ENCODE peak calls at places on chromosomes 3 and 15, in four cellular contexts. One of them, this sample, is unnamed.

GRCh38 chr3:156576887-156577427 is 22.0 kb upstream of the SSR3 start:
- DNase-seq in GM19239: no peak
- DNase-seq in SW480: no peak
- DNase-seq in uterus: no peak
- DNase-seq in this sample: no peak

GRCh38 chr3:10389995-10390394 is 69.1 kb upstream of the SEC13 start:
- DNase-seq in GM19239: peak
- DNase-seq in SW480: no peak
- DNase-seq in uterus: no peak
- DNase-seq in this sample: no peak

GRCh38 chr3:11720220-11721113 is 76.8 kb upstream of the VGLL4 start:
- DNase-seq in GM19239: peak
- DNase-seq in SW480: peak
- DNase-seq in uterus: peak
- DNase-seq in this sample: peak

GRCh38 chr3:37729119-37729518 is 132.6 kb upstream of the CTDSPL start:
- DNase-seq in GM19239: no peak
- DNase-seq in SW480: peak
- DNase-seq in uterus: no peak
- DNase-seq in this sample: no peak

GRCh38 chr15:42385206-42385979 is 26.1 kb downstream of the CAPN3 start:
- DNase-seq in GM19239: no peak
- DNase-seq in SW480: peak
- DNase-seq in uterus: no peak
- DNase-seq in this sample: peak

GRCh38 chr3:51974277-51974962 is 444 bp upstream of the ABHD14A start:
- DNase-seq in GM19239: no peak
- DNase-seq in SW480: no peak
- DNase-seq in uterus: peak
- DNase-seq in this sample: no peak

GRCh38 chr15:90607361-90607760 is 77.6 kb downstream of the CRTC3 start:
- DNase-seq in GM19239: no peak
- DNase-seq in SW480: no peak
- DNase-seq in uterus: no peak
- DNase-seq in this sample: no peak

GRCh38 chr3:145519598-145520078 is 641.3 kb downstream of the PLOD2 start:
- DNase-seq in GM19239: no peak
- DNase-seq in SW480: no peak
- DNase-seq in uterus: no peak
- DNase-seq in this sample: no peak

GRCh38 chr3:156702367-156702766 is 28.0 kb downstream of the TIPARP start:
- DNase-seq in GM19239: no peak
- DNase-seq in SW480: no peak
- DNase-seq in uterus: no peak
- DNase-seq in this sample: no peak

GRCh38 chr3:46205286-46205960 is 2.7 kb downstream of the CCR1 start:
- DNase-seq in GM19239: no peak
- DNase-seq in SW480: no peak
- DNase-seq in uterus: no peak
- DNase-seq in this sample: no peak

GRCh38 chr3:114519415-114519814 is 225.6 kb downstream of the TIGIT start:
- DNase-seq in GM19239: no peak
- DNase-seq in SW480: no peak
- DNase-seq in uterus: no peak
- DNase-seq in this sample: peak

GRCh38 chr3:124202754-124203153 is 210.8 kb upstream of the ROPN1 start:
- DNase-seq in GM19239: no peak
- DNase-seq in SW480: no peak
- DNase-seq in uterus: peak
- DNase-seq in this sample: no peak

GRCh38 chr3:120177151-120177550 is 82.9 kb upstream of the GSK3B start:
- DNase-seq in GM19239: no peak
- DNase-seq in SW480: no peak
- DNase-seq in uterus: peak
- DNase-seq in this sample: peak

GRCh38 chr15:64842099-64842940 is 605 bp downstream of the PLEKHO2 start:
- DNase-seq in GM19239: no peak
- DNase-seq in SW480: no peak
- DNase-seq in uterus: no peak
- DNase-seq in this sample: no peak

GRCh38 chr3:122099255-122099654 is 44.1 kb downstream of the CD86 start:
- DNase-seq in GM19239: no peak
- DNase-seq in SW480: no peak
- DNase-seq in uterus: no peak
- DNase-seq in this sample: no peak

GRCh38 chr15:81002254-81003022 is 1.7 kb downstream of the TLNRD1 start:
- DNase-seq in GM19239: no peak
- DNase-seq in SW480: peak
- DNase-seq in uterus: no peak
- DNase-seq in this sample: no peak

GRCh38 chr3:109152326-109152725 is 15.8 kb downstream of the C3orf85 start:
- DNase-seq in GM19239: no peak
- DNase-seq in SW480: no peak
- DNase-seq in uterus: no peak
- DNase-seq in this sample: no peak

GRCh38 chr3:73582535-73582934 is 42.2 kb downstream of the PDZRN3 start:
- DNase-seq in GM19239: no peak
- DNase-seq in SW480: no peak
- DNase-seq in uterus: no peak
- DNase-seq in this sample: no peak

GRCh38 chr3:97810779-97811390 is 10.9 kb upstream of the CRYBG3 start:
- DNase-seq in GM19239: no peak
- DNase-seq in SW480: no peak
- DNase-seq in uterus: no peak
- DNase-seq in this sample: no peak

GRCh38 chr15:68586274-68586961 is 7.6 kb downstream of the CORO2B start:
- DNase-seq in GM19239: no peak
- DNase-seq in SW480: peak
- DNase-seq in uterus: peak
- DNase-seq in this sample: peak

GRCh38 chr3:23811117-23811487 is 5.3 kb downstream of the UBE2E1 start:
- DNase-seq in GM19239: no peak
- DNase-seq in SW480: peak
- DNase-seq in uterus: no peak
- DNase-seq in this sample: peak

GRCh38 chr15:69782809-69783208 is 314.9 kb downstream of the TLE3 start:
- DNase-seq in GM19239: no peak
- DNase-seq in SW480: peak
- DNase-seq in uterus: no peak
- DNase-seq in this sample: no peak

GRCh38 chr15:38818156-38818745 is 253.6 kb upstream of the RASGRP1 start:
- DNase-seq in GM19239: no peak
- DNase-seq in SW480: no peak
- DNase-seq in uterus: no peak
- DNase-seq in this sample: peak

GRCh38 chr3:102979682-102980378 is 545.0 kb downstream of the ZPLD1 start:
- DNase-seq in GM19239: no peak
- DNase-seq in SW480: no peak
- DNase-seq in uterus: peak
- DNase-seq in this sample: peak

GRCh38 chr3:40971191-40972168 is 227.8 kb upstream of the CTNNB1 start:
- DNase-seq in GM19239: peak
- DNase-seq in SW480: peak
- DNase-seq in uterus: peak
- DNase-seq in this sample: peak

GRCh38 chr3:188509316-188509715 is 355.4 kb downstream of the LPP start:
- DNase-seq in GM19239: no peak
- DNase-seq in SW480: no peak
- DNase-seq in uterus: no peak
- DNase-seq in this sample: no peak

GRCh38 chr3:125381314-125381713 is 6.2 kb upstream of the ZNF148 start:
- DNase-seq in GM19239: no peak
- DNase-seq in SW480: no peak
- DNase-seq in uterus: no peak
- DNase-seq in this sample: no peak

GRCh38 chr3:60250210-60250609 is 1001.0 kb downstream of the FHIT start:
- DNase-seq in GM19239: no peak
- DNase-seq in SW480: no peak
- DNase-seq in uterus: no peak
- DNase-seq in this sample: no peak

GRCh38 chr3:105715372-105715771 is 153.4 kb downstream of the CBLB start:
- DNase-seq in GM19239: no peak
- DNase-seq in SW480: no peak
- DNase-seq in uterus: no peak
- DNase-seq in this sample: no peak

GRCh38 chr15:58182460-58183163 is 44.4 kb downstream of the AQP9 start:
- DNase-seq in GM19239: peak
- DNase-seq in SW480: peak
- DNase-seq in uterus: no peak
- DNase-seq in this sample: peak

GRCh38 chr15:69976366-69976994 is 121.2 kb downstream of the TLE3 start:
- DNase-seq in GM19239: no peak
- DNase-seq in SW480: peak
- DNase-seq in uterus: no peak
- DNase-seq in this sample: peak

GRCh38 chr15:91950631-91951384 is 97.3 kb downstream of the SLCO3A1 start:
- DNase-seq in GM19239: no peak
- DNase-seq in SW480: no peak
- DNase-seq in uterus: no peak
- DNase-seq in this sample: no peak

GRCh38 chr3:135781026-135781815 is 184.3 kb upstream of the PPP2R3A start:
- DNase-seq in GM19239: no peak
- DNase-seq in SW480: no peak
- DNase-seq in uterus: no peak
- DNase-seq in this sample: no peak